ENCODE peak calls at places on chromosome 9, in eight cellular contexts. Y is iPS DF 6.9, G is ovary, X is neuronal stem cell, E is Peyer's patch, P is IMR-90, O is GM23248, I is BJ. R is an unnamed sample.

GRCh38 chr9:123928471-123929176 is 1.3 kb downstream of the DENND1A start:
- DNase-seq in Y (no peak), G (no peak), X (no peak), E (no peak), P (peak; percentile 41), O (peak; percentile 81), I (peak; percentile 55), R (peak; percentile 12)

GRCh38 chr9:96331236-96331947 is 29.4 kb upstream of the HSD17B3 start:
- DNase-seq in Y (no peak), G (no peak), X (no peak), E (no peak), P (peak; percentile 39), O (peak; percentile 8), I (no peak), R (peak; percentile 78)

GRCh38 chr9:5718296-5719032 is 89.6 kb downstream of the RIC1 start:
- DNase-seq in Y (no peak), G (no peak), X (no peak), E (no peak), P (peak; percentile 24), O (peak; percentile 59), I (peak; percentile 37), R (no peak)

GRCh38 chr9:124216474-124217176 is 41.1 kb upstream of the NEK6 start:
- DNase-seq in Y (no peak), G (no peak), X (no peak), E (no peak), P (no peak), O (no peak), I (no peak), R (no peak)

GRCh38 chr9:119556129-119556875 is 187.1 kb upstream of the BRINP1 start:
- DNase-seq in Y (peak; percentile 63), G (peak; percentile 71), X (peak; percentile 71), E (peak; percentile 85), P (peak; percentile 18), O (peak; percentile 83), I (peak; percentile 9), R (peak; percentile 33)

GRCh38 chr9:93186151-93186715 is 2.3 kb downstream of the WNK2 start:
- DNase-seq in Y (no peak), G (no peak), X (no peak), E (peak; percentile 56), P (no peak), O (no peak), I (no peak), R (no peak)

GRCh38 chr9:115403753-115404152 is 285.8 kb upstream of the TNC start:
- DNase-seq in Y (no peak), G (no peak), X (no peak), E (no peak), P (no peak), O (no peak), I (no peak), R (no peak)

GRCh38 chr9:84261082-84261746 is 79.3 kb downstream of the SLC28A3 start:
- DNase-seq in Y (peak; percentile 76), G (peak; percentile 78), X (peak; percentile 68), E (peak; percentile 86), P (peak; percentile 75), O (peak; percentile 85), I (peak; percentile 14), R (peak; percentile 72)

GRCh38 chr9:90555351-90556057 is 87.1 kb downstream of the DIRAS2 start:
- DNase-seq in Y (no peak), G (no peak), X (no peak), E (no peak), P (no peak), O (no peak), I (no peak), R (no peak)

GRCh38 chr9:110650991-110651411 is 17.6 kb upstream of the MUSK start:
- DNase-seq in Y (no peak), G (no peak), X (no peak), E (no peak), P (peak; percentile 99), O (peak; percentile 96), I (peak; percentile 99), R (peak; percentile 12)

GRCh38 chr9:98702835-98703385 is 5.8 kb downstream of the GABBR2 start:
- DNase-seq in Y (no peak), G (no peak), X (no peak), E (no peak), P (no peak), O (no peak), I (no peak), R (no peak)

GRCh38 chr9:130995399-130995941 is 13.5 kb upstream of the LAMC3 start:
- DNase-seq in Y (no peak), G (no peak), X (no peak), E (no peak), P (peak; percentile 56), O (peak; percentile 58), I (no peak), R (no peak)

GRCh38 chr9:35834260-35835215 is 5.5 kb downstream of the TMEM8B start:
- DNase-seq in Y (no peak), G (no peak), X (no peak), E (no peak), P (no peak), O (no peak), I (no peak), R (no peak)

GRCh38 chr9:131119600-131119999 is 5.8 kb upstream of the NUP214 start:
- DNase-seq in Y (no peak), G (no peak), X (no peak), E (no peak), P (no peak), O (no peak), I (no peak), R (no peak)

GRCh38 chr9:125361837-125362531 is 100.4 kb downstream of the GAPVD1 start:
- DNase-seq in Y (no peak), G (no peak), X (no peak), E (no peak), P (peak; percentile 17), O (peak; percentile 36), I (no peak), R (peak; percentile 27)

GRCh38 chr9:112233769-112234168 is 58.7 kb upstream of the SUSD1 start:
- DNase-seq in Y (no peak), G (no peak), X (no peak), E (no peak), P (peak; percentile 60), O (peak; percentile 85), I (peak; percentile 79), R (peak; percentile 64)

GRCh38 chr9:3240651-3241268 is 285.0 kb downstream of the RFX3 start:
- DNase-seq in Y (peak; percentile 64), G (peak; percentile 55), X (peak; percentile 48), E (peak; percentile 66), P (peak; percentile 63), O (peak; percentile 68), I (peak; percentile 3), R (peak; percentile 60)

GRCh38 chr9:95629585-95629984 is 112.8 kb upstream of the PTCH1 start:
- DNase-seq in Y (no peak), G (no peak), X (no peak), E (no peak), P (no peak), O (no peak), I (no peak), R (no peak)

GRCh38 chr9:61669352-61669751 is 479.5 kb downstream of the SPATA31A7 start:
- DNase-seq in Y (no peak), G (no peak), X (no peak), E (no peak), P (no peak), O (no peak), I (no peak), R (no peak)

GRCh38 chr9:123346026-123346425 is 10.0 kb upstream of the CRB2 start:
- DNase-seq in Y (no peak), G (no peak), X (no peak), E (no peak), P (no peak), O (no peak), I (no peak), R (no peak)

GRCh38 chr9:18708429-18708828 is 234.5 kb downstream of the ADAMTSL1 start:
- DNase-seq in Y (no peak), G (no peak), X (no peak), E (no peak), P (no peak), O (no peak), I (no peak), R (no peak)

GRCh38 chr9:36584626-36585460 is 12.1 kb downstream of the MELK start:
- DNase-seq in Y (no peak), G (no peak), X (no peak), E (no peak), P (peak; percentile 86), O (peak; percentile 85), I (no peak), R (peak; percentile 77)

GRCh38 chr9:128632486-128632885 is 24.2 kb downstream of the DYNC2I2 start:
- DNase-seq in Y (no peak), G (no peak), X (no peak), E (peak; percentile 40), P (no peak), O (no peak), I (no peak), R (no peak)

DNA sequence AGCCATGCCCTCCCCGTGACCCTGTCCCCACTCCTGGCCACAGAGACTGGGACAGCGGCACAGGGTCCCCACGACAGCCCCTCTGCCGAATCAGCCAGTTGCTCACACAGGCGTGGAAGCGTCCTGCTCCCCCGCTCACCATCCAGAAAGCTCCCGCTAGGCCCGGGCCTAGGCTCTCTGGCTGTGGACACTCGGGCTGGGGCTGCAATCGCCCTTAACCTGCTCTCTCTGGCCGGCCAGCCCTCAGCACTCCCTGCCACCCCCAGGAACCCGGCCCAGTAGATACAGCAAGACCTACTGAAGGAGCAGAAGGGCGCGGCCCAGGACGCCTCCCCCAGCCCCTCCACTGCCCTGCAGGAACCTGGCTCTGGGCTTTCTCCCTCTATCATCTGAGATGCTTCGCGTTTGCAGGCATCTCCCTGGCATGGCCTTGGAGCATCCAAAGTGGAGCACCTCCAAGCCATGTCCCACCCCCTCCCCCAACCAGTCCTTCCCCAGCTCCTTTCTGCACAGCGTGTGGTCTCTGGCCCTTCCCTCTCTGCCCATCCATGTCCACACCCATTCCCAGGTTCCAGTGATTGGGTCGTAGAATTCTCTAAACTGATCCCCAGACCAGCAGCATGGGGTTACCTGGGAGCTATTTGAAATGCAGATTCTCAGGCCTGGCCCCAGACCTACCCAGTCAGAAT is 113.7 kb upstream of the LMX1B start:
- DNase-seq in Y (no peak), G (no peak), X (no peak), E (peak; percentile 39), P (no peak), O (no peak), I (no peak), R (no peak)
- H3K4me3 ChIP-seq in Y (peak overlapping the region; percentile 32), G (peak overlapping the region; percentile 30), X (peak overlapping the region; percentile 70), E (peak overlapping the region; percentile 28), P (peak overlapping the region; percentile 74), O (peak overlapping the region; percentile 76), I (peak overlapping the region; percentile 43), R (no peak overlapping the region)

GRCh38 chr9:21966140-21966851 is 27.9 kb downstream of the CDKN2A start:
- DNase-seq in Y (no peak), G (no peak), X (no peak), E (no peak), P (no peak), O (no peak), I (no peak), R (no peak)
- H3K4me3 ChIP-seq in Y (no peak overlapping the region), G (no peak overlapping the region), X (peak overlapping the region; percentile 53), E (no peak overlapping the region), P (no peak overlapping the region), O (no peak overlapping the region), I (no peak overlapping the region), R (no peak overlapping the region)

GRCh38 chr9:120867676-120868338 is 9.2 kb downstream of the PHF19 start:
- DNase-seq in Y (no peak), G (no peak), X (no peak), E (no peak), P (no peak), O (no peak), I (no peak), R (no peak)
- H3K4me3 ChIP-seq in Y (no peak overlapping the region), G (no peak overlapping the region), X (no peak overlapping the region), E (peak overlapping the region; percentile 45), P (peak overlapping the region; percentile 53), O (peak overlapping the region; percentile 63), I (peak overlapping the region; percentile 34), R (no peak overlapping the region)

GRCh38 chr9:33023661-33024060 is 1.4 kb upstream of the DNAJA1 start:
- DNase-seq in Y (no peak), G (no peak), X (no peak), E (no peak), P (no peak), O (no peak), I (no peak), R (peak; percentile 55)
- H3K4me3 ChIP-seq in Y (no peak overlapping the region), G (no peak overlapping the region), X (no peak overlapping the region), E (no peak overlapping the region), P (peak overlapping the region; percentile 90), O (peak overlapping the region; percentile 82), I (no peak overlapping the region), R (peak overlapping the region; percentile 100)